ENCODE peak calls at places on chromosomes 16 and 17, in six cellular contexts. One of them, this sample, is unnamed.

GRCh38 chr17:8702996-8703395 is 41.6 kb downstream of the CCDC42 start:
- DNase-seq in GM23338: no peak
- DNase-seq in OCI-LY7: no peak
- DNase-seq in activated CD4-positive, alpha-beta memory T cell treated with anti-CD3 and anti-CD28 coated beads, Interleukin-2, amount 10 ng/mL, durations not matched to agents 7 days and 5 days: no peak
- DNase-seq in stromal cell of bone marrow: no peak
- DNase-seq in iris pigment epithelial cell: no peak
- DNase-seq in this sample: no peak

GRCh38 chr16:88566158-88566557 is 4.0 kb upstream of the ZC3H18 start:
- DNase-seq in GM23338: peak
- DNase-seq in activated CD4-positive, alpha-beta memory T cell treated with anti-CD3 and anti-CD28 coated beads, Interleukin-2, amount 10 ng/mL, durations not matched to agents 7 days and 5 days: no peak
- DNase-seq in iris pigment epithelial cell: peak
- DNase-seq in OCI-LY7: no peak
- DNase-seq in stromal cell of bone marrow: peak
- DNase-seq in this sample: peak

GRCh38 chr17:38358586-38359513 is 7.2 kb downstream of the SOCS7 start:
- DNase-seq in activated CD4-positive, alpha-beta memory T cell treated with anti-CD3 and anti-CD28 coated beads, Interleukin-2, amount 10 ng/mL, durations not matched to agents 7 days and 5 days: no peak
- DNase-seq in iris pigment epithelial cell: no peak
- DNase-seq in stromal cell of bone marrow: no peak
- DNase-seq in GM23338: no peak
- DNase-seq in OCI-LY7: no peak
- DNase-seq in this sample: no peak

GRCh38 chr17:7814969-7815368 is 19.0 kb upstream of the KDM6B start:
- DNase-seq in OCI-LY7: no peak
- DNase-seq in iris pigment epithelial cell: no peak
- DNase-seq in stromal cell of bone marrow: no peak
- DNase-seq in GM23338: no peak
- DNase-seq in activated CD4-positive, alpha-beta memory T cell treated with anti-CD3 and anti-CD28 coated beads, Interleukin-2, amount 10 ng/mL, durations not matched to agents 7 days and 5 days: no peak
- DNase-seq in this sample: no peak

GRCh38 chr17:81181811-81182185 is 15.8 kb upstream of the AATK start:
- DNase-seq in activated CD4-positive, alpha-beta memory T cell treated with anti-CD3 and anti-CD28 coated beads, Interleukin-2, amount 10 ng/mL, durations not matched to agents 7 days and 5 days: no peak
- DNase-seq in stromal cell of bone marrow: no peak
- DNase-seq in GM23338: no peak
- DNase-seq in iris pigment epithelial cell: no peak
- DNase-seq in OCI-LY7: no peak
- DNase-seq in this sample: no peak

GRCh38 chr16:30736995-30737793 is 11.0 kb upstream of the PHKG2 start:
- DNase-seq in iris pigment epithelial cell: no peak
- DNase-seq in activated CD4-positive, alpha-beta memory T cell treated with anti-CD3 and anti-CD28 coated beads, Interleukin-2, amount 10 ng/mL, durations not matched to agents 7 days and 5 days: no peak
- DNase-seq in stromal cell of bone marrow: no peak
- DNase-seq in GM23338: no peak
- DNase-seq in OCI-LY7: no peak
- DNase-seq in this sample: no peak

GRCh38 chr16:3094289-3095027 is 4.6 kb downstream of the ZSCAN10 start:
- DNase-seq in OCI-LY7: peak
- DNase-seq in iris pigment epithelial cell: peak
- DNase-seq in GM23338: peak
- DNase-seq in activated CD4-positive, alpha-beta memory T cell treated with anti-CD3 and anti-CD28 coated beads, Interleukin-2, amount 10 ng/mL, durations not matched to agents 7 days and 5 days: peak
- DNase-seq in stromal cell of bone marrow: no peak
- DNase-seq in this sample: no peak

GRCh38 chr17:32497431-32498205 is 10.8 kb downstream of the CDK5R1 start:
- DNase-seq in activated CD4-positive, alpha-beta memory T cell treated with anti-CD3 and anti-CD28 coated beads, Interleukin-2, amount 10 ng/mL, durations not matched to agents 7 days and 5 days: no peak
- DNase-seq in OCI-LY7: no peak
- DNase-seq in iris pigment epithelial cell: peak
- DNase-seq in stromal cell of bone marrow: no peak
- DNase-seq in GM23338: peak
- DNase-seq in this sample: no peak